ENCODE peak calls at places on chromosome 6, in five cellular contexts. One of them, this sample, is unnamed.

GRCh38 chr6:150967910-150968309 is 102.4 kb downstream of the MTHFD1L start:
- DNase-seq in BJ: no peak
- DNase-seq in psoas muscle: no peak
- DNase-seq in PC-3: no peak
- DNase-seq in A549: no peak
- DNase-seq in this sample: no peak

GRCh38 chr6:125789576-125790402 is 971 bp upstream of the NCOA7 start:
- DNase-seq in BJ: no peak
- DNase-seq in psoas muscle: peak; percentile 57
- DNase-seq in PC-3: no peak
- DNase-seq in A549: peak; percentile 62
- DNase-seq in this sample: no peak

GRCh38 chr6:48744948-48745347 is 634.0 kb upstream of the PTCHD4 start:
- DNase-seq in BJ: no peak
- DNase-seq in psoas muscle: no peak
- DNase-seq in PC-3: peak; percentile 82
- DNase-seq in A549: no peak
- DNase-seq in this sample: no peak

GRCh38 chr6:108874470-108875160 is 26.4 kb downstream of the ARMC2 start:
- DNase-seq in BJ: peak; percentile 42
- DNase-seq in psoas muscle: peak; percentile 31
- DNase-seq in PC-3: no peak
- DNase-seq in A549: no peak
- DNase-seq in this sample: peak; percentile 32

GRCh38 chr6:83920017-83920416 is 60.5 kb downstream of the CYB5R4 start:
- DNase-seq in BJ: peak; percentile 68
- DNase-seq in psoas muscle: no peak
- DNase-seq in PC-3: no peak
- DNase-seq in A549: no peak
- DNase-seq in this sample: no peak

GRCh38 chr6:37779902-37780628 is 39.5 kb upstream of the ZFAND3 start:
- DNase-seq in BJ: no peak
- DNase-seq in psoas muscle: no peak
- DNase-seq in PC-3: no peak
- DNase-seq in A549: no peak
- DNase-seq in this sample: no peak

GRCh38 chr6:14501240-14501639 is 383.7 kb downstream of the CD83 start:
- DNase-seq in BJ: no peak
- DNase-seq in psoas muscle: no peak
- DNase-seq in PC-3: no peak
- DNase-seq in A549: no peak
- DNase-seq in this sample: no peak

GRCh38 chr6:43226192-43226851 is 3.0 kb downstream of the DNPH1 start:
- DNase-seq in BJ: no peak
- DNase-seq in psoas muscle: no peak
- DNase-seq in PC-3: no peak
- DNase-seq in A549: no peak
- DNase-seq in this sample: no peak

GRCh38 chr6:14286144-14286543 is 168.6 kb downstream of the CD83 start:
- DNase-seq in BJ: peak; percentile 83
- DNase-seq in psoas muscle: no peak
- DNase-seq in PC-3: peak; percentile 85
- DNase-seq in A549: peak; percentile 43
- DNase-seq in this sample: peak; percentile 78

GRCh38 chr6:136012198-136012884 is 160.8 kb downstream of the PDE7B start:
- DNase-seq in BJ: no peak
- DNase-seq in psoas muscle: no peak
- DNase-seq in PC-3: peak; percentile 61
- DNase-seq in A549: no peak
- DNase-seq in this sample: peak; percentile 77

GRCh38 chr6:164396071-164397047 is 913.0 kb downstream of the C6orf118 start:
- DNase-seq in BJ: no peak
- DNase-seq in psoas muscle: no peak
- DNase-seq in PC-3: no peak
- DNase-seq in A549: no peak
- DNase-seq in this sample: no peak

GRCh38 chr6:42441661-42442081 is 10.1 kb downstream of the TRERF1 start:
- DNase-seq in BJ: no peak
- DNase-seq in psoas muscle: no peak
- DNase-seq in PC-3: no peak
- DNase-seq in A549: no peak
- DNase-seq in this sample: no peak

GRCh38 chr6:10417681-10418104 is 2.8 kb upstream of the TFAP2A start:
- DNase-seq in BJ: no peak
- DNase-seq in psoas muscle: no peak
- DNase-seq in PC-3: no peak
- DNase-seq in A549: no peak
- DNase-seq in this sample: no peak

GRCh38 chr6:14865609-14866100 is 380.2 kb upstream of the JARID2 start:
- DNase-seq in BJ: no peak
- DNase-seq in psoas muscle: no peak
- DNase-seq in PC-3: no peak
- DNase-seq in A549: no peak
- DNase-seq in this sample: no peak

GRCh38 chr6:107578642-107579332 is 88.9 kb downstream of the SOBP start:
- DNase-seq in BJ: no peak
- DNase-seq in psoas muscle: no peak
- DNase-seq in PC-3: no peak
- DNase-seq in A549: no peak
- DNase-seq in this sample: no peak

GRCh38 chr6:168823397-168824020 is 382.5 kb downstream of the SMOC2 start:
- DNase-seq in BJ: no peak
- DNase-seq in psoas muscle: no peak
- DNase-seq in PC-3: no peak
- DNase-seq in A549: no peak
- DNase-seq in this sample: no peak

GRCh38 chr6:100344761-100345160 is 120.0 kb downstream of the SIM1 start:
- DNase-seq in BJ: no peak
- DNase-seq in psoas muscle: no peak
- DNase-seq in PC-3: peak; percentile 69
- DNase-seq in A549: no peak
- DNase-seq in this sample: no peak

GRCh38 chr6:140744648-140745320 is 1370.3 kb upstream of the CITED2 start:
- DNase-seq in BJ: no peak
- DNase-seq in psoas muscle: no peak
- DNase-seq in PC-3: peak; percentile 67
- DNase-seq in A549: no peak
- DNase-seq in this sample: peak; percentile 22

GRCh38 chr6:44386929-44387345 is 569 bp upstream of the CDC5L start:
- DNase-seq in BJ: peak; percentile 4
- DNase-seq in psoas muscle: no peak
- DNase-seq in PC-3: peak; percentile 31
- DNase-seq in A549: no peak
- DNase-seq in this sample: peak; percentile 4

GRCh38 chr6:127816643-127817042 is 84.2 kb downstream of the THEMIS start:
- DNase-seq in BJ: no peak
- DNase-seq in psoas muscle: no peak
- DNase-seq in PC-3: no peak
- DNase-seq in A549: no peak
- DNase-seq in this sample: no peak

GRCh38 chr6:110960014-110960390 is 1.5 kb downstream of the GTF3C6 start:
- DNase-seq in BJ: no peak
- DNase-seq in psoas muscle: no peak
- DNase-seq in PC-3: no peak
- DNase-seq in A549: no peak
- DNase-seq in this sample: no peak
- H3K4me3 ChIP-seq in BJ: no peak overlapping the region
- H3K4me3 ChIP-seq in psoas muscle: no peak overlapping the region
- H3K4me3 ChIP-seq in PC-3: no peak overlapping the region
- H3K4me3 ChIP-seq in A549: no peak overlapping the region
- H3K4me3 ChIP-seq in this sample: no peak overlapping the region

GRCh38 chr6:80185492-80185891 is 79.0 kb downstream of the BCKDHB start:
- DNase-seq in BJ: no peak
- DNase-seq in psoas muscle: no peak
- DNase-seq in PC-3: no peak
- DNase-seq in A549: no peak
- DNase-seq in this sample: no peak

GRCh38 chr6:80183019-80183418 is 76.5 kb downstream of the BCKDHB start:
- DNase-seq in BJ: no peak
- DNase-seq in psoas muscle: no peak
- DNase-seq in PC-3: no peak
- DNase-seq in A549: no peak
- DNase-seq in this sample: no peak

GRCh38 chr6:80181352-80182081 is 75.0 kb downstream of the BCKDHB start:
- DNase-seq in BJ: no peak
- DNase-seq in psoas muscle: no peak
- DNase-seq in PC-3: peak; percentile 27
- DNase-seq in A549: no peak
- DNase-seq in this sample: no peak

GRCh38 chr6:80179691-80180090 is 73.2 kb downstream of the BCKDHB start:
- DNase-seq in BJ: no peak
- DNase-seq in psoas muscle: no peak
- DNase-seq in PC-3: peak; percentile 22
- DNase-seq in A549: peak; percentile 1
- DNase-seq in this sample: no peak

GRCh38 chr6:80182291-80182690 is 75.8 kb downstream of the BCKDHB start:
- DNase-seq in BJ: no peak
- DNase-seq in psoas muscle: no peak
- DNase-seq in PC-3: peak; percentile 70
- DNase-seq in A549: no peak
- DNase-seq in this sample: no peak
- H3K4me3 ChIP-seq in BJ: no peak overlapping the region
- H3K4me3 ChIP-seq in psoas muscle: no peak overlapping the region
- H3K4me3 ChIP-seq in PC-3: peak overlapping the region; percentile 39
- H3K4me3 ChIP-seq in A549: no peak overlapping the region
- H3K4me3 ChIP-seq in this sample: no peak overlapping the region

DNA sequence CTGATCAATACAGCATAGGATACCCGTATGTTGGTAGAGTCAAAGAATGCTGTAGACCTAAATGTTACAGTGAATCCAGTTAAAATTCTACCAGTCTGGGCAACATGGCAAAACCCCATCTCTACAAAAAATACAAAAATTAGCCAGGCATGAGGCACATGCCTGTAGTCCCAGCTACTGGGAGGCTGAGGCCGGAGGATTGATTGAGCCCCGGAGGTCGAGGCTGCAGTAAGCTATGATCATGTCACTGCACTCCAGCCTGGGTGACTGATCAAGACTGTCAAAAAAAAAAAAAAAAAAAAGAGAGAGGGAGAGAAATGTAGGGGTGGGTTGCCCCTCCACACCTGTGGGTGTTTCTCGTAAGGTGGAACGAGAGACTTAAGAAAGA is 167.5 kb downstream of the SLC16A10 start:
- DNase-seq in BJ: no peak
- DNase-seq in psoas muscle: no peak
- DNase-seq in PC-3: no peak
- DNase-seq in A549: no peak
- DNase-seq in this sample: no peak
- H3K4me3 ChIP-seq in BJ: no peak overlapping the region
- H3K4me3 ChIP-seq in psoas muscle: no peak overlapping the region
- H3K4me3 ChIP-seq in PC-3: no peak overlapping the region
- H3K4me3 ChIP-seq in A549: no peak overlapping the region
- H3K4me3 ChIP-seq in this sample: no peak overlapping the region

GRCh38 chr6:19444041-19444440 is 393.1 kb upstream of the ID4 start:
- DNase-seq in BJ: no peak
- DNase-seq in psoas muscle: no peak
- DNase-seq in PC-3: no peak
- DNase-seq in A549: no peak
- DNase-seq in this sample: no peak
- H3K4me3 ChIP-seq in BJ: no peak overlapping the region
- H3K4me3 ChIP-seq in psoas muscle: no peak overlapping the region
- H3K4me3 ChIP-seq in PC-3: no peak overlapping the region
- H3K4me3 ChIP-seq in A549: no peak overlapping the region
- H3K4me3 ChIP-seq in this sample: no peak overlapping the region

DNA sequence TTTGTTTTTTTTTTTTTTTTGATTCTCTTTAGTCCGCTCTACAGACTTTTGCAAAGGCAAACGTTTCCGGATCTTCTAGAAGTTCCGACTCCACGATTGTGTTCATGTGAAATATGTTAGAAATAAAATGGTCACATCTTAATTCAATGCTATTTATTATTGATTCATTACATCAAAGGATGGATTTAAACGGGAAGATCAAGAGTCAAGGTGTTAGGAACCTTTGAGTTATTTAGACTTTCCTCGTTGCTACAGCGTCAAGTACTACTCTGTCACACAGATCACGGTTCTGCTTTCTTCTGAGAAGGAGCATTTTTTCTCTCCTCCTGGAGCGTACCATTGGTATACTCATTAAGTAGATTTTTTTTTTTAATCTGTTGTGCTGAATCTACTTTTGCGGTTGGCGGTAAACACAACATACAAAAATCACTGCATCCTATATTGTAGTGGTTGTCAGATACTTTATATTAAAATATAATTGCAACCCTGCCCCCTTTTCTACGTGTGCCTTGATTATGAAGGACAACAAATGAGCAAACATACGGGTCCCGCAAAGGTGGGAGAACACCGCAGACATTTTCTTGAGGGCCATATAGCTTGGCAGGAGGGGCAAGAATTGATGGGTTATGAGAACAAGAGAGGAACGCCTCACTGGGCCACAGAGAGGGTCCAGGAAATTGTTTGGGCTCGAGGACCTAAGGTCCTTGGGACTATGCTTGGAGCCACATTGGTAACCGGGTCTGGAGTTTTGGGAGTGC is 17.5 kb downstream of the HMGN4 start:
- DNase-seq in BJ: no peak
- DNase-seq in psoas muscle: no peak
- DNase-seq in PC-3: no peak
- DNase-seq in A549: peak; percentile 69
- DNase-seq in this sample: no peak
- H3K4me3 ChIP-seq in BJ: peak overlapping the region; percentile 38
- H3K4me3 ChIP-seq in psoas muscle: peak overlapping the region; percentile 67
- H3K4me3 ChIP-seq in PC-3: no peak overlapping the region
- H3K4me3 ChIP-seq in A549: peak overlapping the region; percentile 48
- H3K4me3 ChIP-seq in this sample: peak overlapping the region; percentile 49

GRCh38 chr6:16205377-16206144 is 32.8 kb upstream of the GMPR start:
- DNase-seq in BJ: peak; percentile 97
- DNase-seq in psoas muscle: no peak
- DNase-seq in PC-3: no peak
- DNase-seq in A549: no peak
- DNase-seq in this sample: peak; percentile 89
- H3K4me3 ChIP-seq in BJ: no peak overlapping the region
- H3K4me3 ChIP-seq in psoas muscle: no peak overlapping the region
- H3K4me3 ChIP-seq in PC-3: no peak overlapping the region
- H3K4me3 ChIP-seq in A549: no peak overlapping the region
- H3K4me3 ChIP-seq in this sample: no peak overlapping the region

GRCh38 chr6:25442898-25443297 is 163.7 kb downstream of the CARMIL1 start:
- DNase-seq in BJ: no peak
- DNase-seq in psoas muscle: no peak
- DNase-seq in PC-3: peak; percentile 23
- DNase-seq in A549: no peak
- DNase-seq in this sample: peak; percentile 3
- H3K4me3 ChIP-seq in BJ: no peak overlapping the region
- H3K4me3 ChIP-seq in psoas muscle: no peak overlapping the region
- H3K4me3 ChIP-seq in PC-3: no peak overlapping the region
- H3K4me3 ChIP-seq in A549: no peak overlapping the region
- H3K4me3 ChIP-seq in this sample: no peak overlapping the region

This sample was measured in skeletal muscle cell.